ENCODE peak calls at places on chromosomes 1 and 21, in ten cellular contexts. H is lung microvascular endothelial cell; R is mesenteric fat pad; F is stimulated activated CD8-positive, alpha-beta memory T cell treated with anti-CD3 and anti-CD28 coated beads, Interleukin-2, amount 100 ng/mL, for 48 hours; E is right lobe of liver; Y is iPS-NIHi11; M is HuH-7; T is activated CD4-positive, alpha-beta T cell treated with anti-CD3 and anti-CD28 coated beads, Interleukin-2, amount 50 U/mL, for 4 hours; O is CD8-positive, alpha-beta T cell; A is naive B cell. B is an unnamed sample.
A peak's percentile ranks its signal among the peaks of the same experiment; 100 is the strongest.

GRCh38 chr1:116879478-116880133 is 30.1 kb upstream of the PTGFRN start:
- DNase-seq in H (no peak), R (no peak), F (no peak), E (no peak), Y (no peak), M (no peak), T (no peak), O (no peak), A (no peak), B (no peak)

GRCh38 chr1:98104285-98104684 is 183.5 kb upstream of the DPYD start:
- DNase-seq in H (no peak), R (no peak), F (no peak), E (no peak), Y (peak; percentile 12), M (no peak), T (no peak), O (no peak), A (no peak), B (no peak)

GRCh38 chr1:52502789-52503188 is 50.1 kb downstream of the TUT4 start:
- DNase-seq in H (peak; percentile 19), R (no peak), F (no peak), E (no peak), Y (no peak), M (no peak), T (no peak), O (no peak), A (no peak), B (no peak)

GRCh38 chr21:34553199-34553952 is 41.4 kb upstream of the KCNE1 start:
- DNase-seq in H (peak; percentile 98), R (no peak), F (no peak), E (no peak), Y (no peak), M (no peak), T (no peak), O (no peak), A (no peak), B (no peak)

GRCh38 chr1:227949954-227950734 is 2.4 kb upstream of the WNT9A start:
- DNase-seq in H (no peak), R (peak; percentile 84), F (no peak), E (peak; percentile 39), Y (no peak), M (no peak), T (no peak), O (no peak), A (no peak), B (peak; percentile 33)

GRCh38 chr1:237932806-237933205 is 42.1 kb upstream of the ZP4 start:
- DNase-seq in H (no peak), R (no peak), F (no peak), E (no peak), Y (no peak), M (no peak), T (no peak), O (no peak), A (no peak), B (no peak)

GRCh38 chr1:154703207-154703606 is 95.2 kb upstream of the ADAR start:
- DNase-seq in H (no peak), R (no peak), F (no peak), E (no peak), Y (peak; percentile 66), M (no peak), T (no peak), O (no peak), A (no peak), B (no peak)

GRCh38 chr1:26288311-26288941 is 8.5 kb downstream of the SH3BGRL3 start:
- DNase-seq in H (no peak), R (no peak), F (no peak), E (no peak), Y (no peak), M (no peak), T (peak; percentile 73), O (peak; percentile 67), A (no peak), B (no peak)

GRCh38 chr1:53323316-53323715 is 4.6 kb downstream of the LRP8 start:
- DNase-seq in H (no peak), R (no peak), F (no peak), E (peak; percentile 12), Y (no peak), M (no peak), T (no peak), O (no peak), A (no peak), B (no peak)

GRCh38 chr1:106536741-106537140 is 519.7 kb upstream of the PRMT6 start:
- DNase-seq in H (no peak), R (no peak), F (no peak), E (no peak), Y (no peak), M (no peak), T (no peak), O (no peak), A (no peak), B (no peak)

GRCh38 chr1:192610114-192610958 is 25.6 kb upstream of the RGS13 start:
- DNase-seq in H (peak; percentile 64), R (no peak), F (no peak), E (no peak), Y (no peak), M (no peak), T (no peak), O (no peak), A (no peak), B (no peak)

GRCh38 chr1:53615101-53615500 is 123.9 kb downstream of the GLIS1 start:
- DNase-seq in H (no peak), R (peak; percentile 39), F (no peak), E (peak; percentile 25), Y (no peak), M (no peak), T (no peak), O (no peak), A (no peak), B (peak; percentile 35)

GRCh38 chr1:171226757-171227370 is 21.4 kb upstream of the FMO1 start:
- DNase-seq in H (peak; percentile 86), R (no peak), F (no peak), E (no peak), Y (peak; percentile 67), M (peak; percentile 57), T (no peak), O (no peak), A (no peak), B (peak; percentile 52)

GRCh38 chr1:211583011-211583995 is 4.3 kb upstream of the SLC30A1 start:
- DNase-seq in H (no peak), R (no peak), F (no peak), E (no peak), Y (no peak), M (no peak), T (no peak), O (no peak), A (no peak), B (no peak)

GRCh38 chr1:67626495-67627235 is 58.3 kb upstream of the GADD45A start:
- DNase-seq in H (peak; percentile 94), R (no peak), F (no peak), E (no peak), Y (no peak), M (no peak), T (no peak), O (no peak), A (no peak), B (no peak)

GRCh38 chr1:84834419-84835064 is 58.5 kb downstream of the LPAR3 start:
- DNase-seq in H (peak; percentile 66), R (no peak), F (no peak), E (no peak), Y (no peak), M (no peak), T (no peak), O (no peak), A (no peak), B (no peak)

GRCh38 chr1:31372961-31373896 is at the start of gene FABP3:
- DNase-seq in H (peak; percentile 25), R (peak; percentile 91), F (peak; percentile 3), E (peak; percentile 85), Y (peak; percentile 92), M (peak; percentile 70), T (no peak), O (peak; percentile 24), A (no peak), B (peak; percentile 68)

GRCh38 chr1:243477676-243478075 is 221.8 kb downstream of the SDCCAG8 start:
- DNase-seq in H (no peak), R (no peak), F (no peak), E (no peak), Y (no peak), M (no peak), T (no peak), O (no peak), A (no peak), B (no peak)

B was measured in left lobe of liver.